ENCODE peak calls at places on chromosomes 6 and 20, in seven cellular contexts. M is spleen, Q is HepG2, A is H54, G is body of pancreas, T is K562, O is esophagus muscularis mucosa. S is an unnamed sample.

GRCh38 chr6:34154668-34155447 is 9.0 kb upstream of the GRM4 start:
- DNase-seq in A (peak), Q (no peak), G (peak), M (peak), O (no peak), T (peak), S (peak)

GRCh38 chr20:4325548-4326187 is 310.3 kb upstream of the RNF24 start:
- DNase-seq in A (no peak), Q (no peak), G (no peak), T (no peak), O (peak), M (no peak), S (no peak)

GRCh38 chr6:38554700-38555413 is 84.9 kb downstream of the BTBD9 start:
- DNase-seq in O (no peak), Q (no peak), T (no peak), M (no peak), A (no peak), G (no peak), S (no peak)

GRCh38 chr6:42978487-42978792 is 541 bp downstream of the PEX6 start:
- DNase-seq in A (no peak), M (peak), G (peak), O (no peak), T (peak), Q (no peak), S (peak)

GRCh38 chr6:109513571-109514071 is 30.6 kb upstream of the ZBTB24 start:
- DNase-seq in Q (no peak), T (no peak), A (no peak), G (no peak), M (no peak), O (no peak), S (no peak)

GRCh38 chr20:20463933-20464374 is 96.0 kb downstream of the INSM1 start:
- DNase-seq in G (no peak), M (no peak), T (no peak), O (no peak), Q (no peak), A (no peak), S (no peak)

GRCh38 chr6:168122011-168122410 is 43.0 kb upstream of the FRMD1 start:
- DNase-seq in Q (no peak), M (peak), O (peak), A (no peak), G (no peak), T (no peak), S (no peak)

GRCh38 chr20:1121439-1121838 is 3.0 kb downstream of the PSMF1 start:
- DNase-seq in G (no peak), A (no peak), T (peak), O (no peak), Q (no peak), M (no peak), S (peak)

GRCh38 chr6:97669191-97669651 is 386.2 kb upstream of the MMS22L start:
- DNase-seq in O (no peak), M (peak), T (no peak), A (no peak), Q (no peak), G (no peak), S (peak)

GRCh38 chr6:43634702-43635303 is 837 bp upstream of the MAD2L1BP start:
- DNase-seq in A (no peak), M (no peak), Q (no peak), T (no peak), G (no peak), O (no peak), S (no peak)

GRCh38 chr6:29676981-29677601 is 3.9 kb downstream of the ZFP57 start:
- DNase-seq in A (no peak), M (no peak), O (no peak), T (no peak), Q (no peak), G (no peak), S (no peak)

GRCh38 chr6:152859225-152859624 is 108.6 kb downstream of the VIP start:
- DNase-seq in T (no peak), A (no peak), G (no peak), O (no peak), M (no peak), Q (no peak), S (no peak)

GRCh38 chr6:146850238-146850896 is 251.6 kb downstream of the ADGB start:
- DNase-seq in A (no peak), M (no peak), G (no peak), O (no peak), T (no peak), Q (no peak), S (no peak)

GRCh38 chr20:54624701-54625472 is 149.5 kb downstream of the DOK5 start:
- DNase-seq in M (no peak), O (no peak), T (no peak), Q (no peak), G (no peak), A (no peak), S (no peak)

GRCh38 chr20:407097-407952 is 774 bp upstream of the RBCK1 start:
- DNase-seq in A (peak), T (peak), O (no peak), M (peak), G (peak), Q (peak), S (peak)

GRCh38 chr20:7358670-7359069 is 581.6 kb downstream of the HAO1 start:
- DNase-seq in O (no peak), T (no peak), A (no peak), Q (no peak), M (no peak), G (no peak), S (no peak)

GRCh38 chr6:150417899-150418824 is 49.4 kb downstream of the IYD start:
- DNase-seq in T (peak), O (no peak), G (peak), A (no peak), M (no peak), Q (peak), S (peak)

GRCh38 chr6:152575186-152575585 is 62.0 kb downstream of the SYNE1 start:
- DNase-seq in Q (no peak), M (no peak), T (no peak), G (no peak), O (no peak), A (no peak), S (no peak)

GRCh38 chr6:66396549-66396948 is 689.5 kb upstream of the EYS start:
- DNase-seq in T (no peak), M (no peak), A (no peak), G (no peak), Q (no peak), O (peak), S (no peak)

GRCh38 chr6:408599-409102 is 17.1 kb downstream of the IRF4 start:
- DNase-seq in A (peak), M (no peak), Q (peak), T (peak), G (peak), O (no peak), S (peak)

GRCh38 chr20:1825492-1825891 is 69.7 kb upstream of the SIRPA start:
- DNase-seq in M (no peak), T (no peak), A (no peak), Q (no peak), O (no peak), G (no peak), S (no peak)

GRCh38 chr6:30533460-30534294 is 22.6 kb downstream of the GNL1 start:
- DNase-seq in O (no peak), Q (peak), T (no peak), M (no peak), G (no peak), A (no peak), S (no peak)

GRCh38 chr20:49575551-49576060 is 7.7 kb upstream of the PTGIS start:
- DNase-seq in M (peak), G (no peak), T (no peak), O (no peak), A (no peak), Q (no peak), S (no peak)

GRCh38 chr6:154474636-154475428 is 35.7 kb downstream of the CNKSR3 start:
- DNase-seq in G (peak), A (peak), T (no peak), Q (no peak), M (peak), O (no peak), S (no peak)

GRCh38 chr20:24782221-24782620 is 166.8 kb upstream of the CST7 start:
- DNase-seq in O (no peak), G (no peak), Q (no peak), T (no peak), M (peak), A (no peak), S (no peak)

GRCh38 chr6:107977283-107977682 is 19.3 kb upstream of the SEC63 start:
- DNase-seq in O (no peak), M (no peak), A (no peak), G (no peak), T (no peak), Q (no peak), S (no peak)

GRCh38 chr6:22049002-22049401 is 247.8 kb downstream of the PRL start:
- DNase-seq in Q (no peak), M (no peak), G (no peak), O (no peak), T (no peak), A (no peak), S (no peak)

GRCh38 chr20:51335329-51335841 is 207.1 kb downstream of the NFATC2 start:
- DNase-seq in O (no peak), G (no peak), M (no peak), A (peak), T (no peak), Q (no peak), S (no peak)

DNA sequence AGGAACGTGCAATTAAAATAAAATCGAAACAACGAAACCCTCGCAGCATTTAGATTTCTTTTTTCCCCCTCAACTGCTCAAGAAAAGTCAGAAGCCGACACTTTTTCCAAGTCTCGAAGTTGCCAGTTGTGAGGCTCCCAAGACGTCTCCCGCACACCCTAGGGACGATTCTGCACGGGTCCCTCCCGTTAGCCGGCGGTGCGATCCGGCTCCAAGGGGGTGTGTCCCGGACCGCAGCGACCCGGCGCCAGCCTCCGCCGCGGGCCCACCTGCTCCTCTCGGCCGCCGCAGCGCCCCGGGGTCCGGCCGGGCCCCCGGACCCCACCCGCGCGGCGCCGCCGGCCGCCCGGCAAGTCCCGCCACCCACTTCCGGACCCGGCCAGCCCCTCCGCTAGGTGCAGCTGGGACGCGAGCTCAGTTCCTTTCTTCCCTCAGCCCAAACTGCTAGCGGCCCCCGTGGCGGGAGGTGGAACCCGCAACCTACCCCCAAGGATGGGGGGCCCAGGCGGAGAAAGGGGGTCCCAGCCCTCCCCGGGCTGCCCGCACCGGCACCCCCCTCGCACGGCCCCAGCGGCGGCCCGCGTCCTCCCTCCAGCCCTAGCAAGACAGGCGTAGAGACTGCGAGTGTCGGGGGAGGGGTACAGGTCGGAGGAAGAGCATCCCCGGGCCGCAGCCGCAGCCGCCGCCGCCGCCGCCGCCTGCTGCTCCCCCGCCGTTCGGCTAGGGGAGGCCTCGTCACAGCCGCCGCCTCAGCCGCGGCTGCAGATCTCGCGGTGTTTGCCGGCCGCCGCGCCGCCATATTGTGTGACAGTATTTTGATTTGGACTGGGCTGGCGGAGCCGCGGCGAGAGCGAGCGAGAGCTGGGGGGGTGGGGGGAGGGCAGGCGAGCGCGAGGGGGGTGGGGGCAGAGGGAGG is 514 bp upstream of the TAB2 start:
- DNase-seq in G (peak), T (peak), O (peak), M (peak), A (peak), Q (peak), S (peak)
- TF ChIP-seq POLR2A in G (peak), T (peak), O (no peak), M (no peak), A (peak), Q (peak), S (peak)

GRCh38 chr20:45910670-45911485 is 1.1 kb downstream of the PLTP start:
- DNase-seq in G (peak), T (peak), A (peak), M (peak), O (peak), Q (no peak), S (peak)
- TF ChIP-seq POLR2A in G (peak), T (peak), A (peak), M (no peak), O (peak), Q (no peak), S (peak)

GRCh38 chr6:72561629-72562028 is 60.2 kb upstream of the KCNQ5 start:
- DNase-seq in Q (no peak), O (no peak), M (no peak), G (no peak), T (no peak), A (no peak), S (no peak)
- TF ChIP-seq POLR2A in Q (no peak), O (no peak), M (no peak), G (no peak), T (no peak), A (no peak), S (no peak)

GRCh38 chr6:27392623-27393022 is 4.1 kb downstream of the ZNF391 start:
- DNase-seq in O (no peak), Q (no peak), M (no peak), A (no peak), G (no peak), T (no peak), S (no peak)

GRCh38 chr6:27383011-27383410 is 5.5 kb upstream of the ZNF391 start:
- DNase-seq in T (no peak), Q (no peak), G (no peak), A (no peak), M (no peak), O (no peak), S (no peak)

GRCh38 chr6:27383481-27383880 is 5.1 kb upstream of the ZNF391 start:
- DNase-seq in G (no peak), A (no peak), T (no peak), M (no peak), Q (no peak), O (no peak), S (no peak)

GRCh38 chr6:27394073-27394472 is 5.5 kb downstream of the ZNF391 start:
- DNase-seq in A (no peak), G (no peak), O (no peak), M (no peak), Q (no peak), T (no peak), S (no peak)

DNA sequence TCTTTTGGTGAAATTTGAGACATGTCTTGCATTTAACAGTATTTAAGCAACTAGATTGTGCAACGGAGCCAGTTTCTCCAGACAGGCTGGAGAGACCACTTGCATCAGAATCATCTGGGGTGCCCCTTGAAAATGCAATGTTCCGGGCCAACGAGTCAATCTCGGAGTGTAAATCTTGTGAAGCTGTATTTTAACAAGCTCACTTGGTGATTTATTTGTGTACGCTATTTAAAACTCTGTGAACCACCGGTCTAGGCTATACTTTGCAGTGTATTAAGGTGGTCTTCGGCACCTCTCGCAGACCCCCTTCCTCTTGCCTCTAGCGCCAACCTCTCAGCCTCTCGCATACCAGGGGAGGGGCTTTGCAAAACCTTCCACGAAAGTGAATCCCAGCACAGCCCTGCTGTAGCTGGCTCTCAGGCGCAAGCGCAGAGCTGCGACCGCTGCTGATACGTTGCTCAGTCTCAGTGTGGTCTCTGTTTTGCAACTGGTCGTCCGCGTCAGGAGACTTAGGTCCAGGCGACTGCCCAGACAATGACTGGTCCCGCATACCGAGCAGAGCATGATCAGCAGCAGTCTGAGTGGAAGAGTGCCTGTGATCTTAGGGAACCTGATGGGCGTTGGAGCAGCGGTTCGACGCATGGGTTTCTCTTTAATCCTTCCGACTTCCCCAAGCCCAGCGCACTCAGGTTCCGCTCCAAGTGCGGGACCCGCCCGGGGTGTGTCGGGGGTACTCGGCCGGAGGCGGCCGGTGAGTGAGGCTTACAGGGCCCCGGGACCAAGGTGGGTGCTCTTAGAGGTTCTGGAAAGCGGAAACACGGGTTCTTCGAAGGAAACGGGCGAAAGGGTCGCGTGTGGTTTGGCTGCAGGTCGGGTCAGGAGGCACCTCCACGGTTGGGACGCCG is at the start of gene ZNF391:
- DNase-seq in T (peak), M (peak), G (peak), A (peak), Q (peak), O (no peak), S (peak)
- TF ChIP-seq POLR2A in T (peak), M (no peak), G (peak), A (peak), Q (peak), O (no peak), S (peak)

DNA sequence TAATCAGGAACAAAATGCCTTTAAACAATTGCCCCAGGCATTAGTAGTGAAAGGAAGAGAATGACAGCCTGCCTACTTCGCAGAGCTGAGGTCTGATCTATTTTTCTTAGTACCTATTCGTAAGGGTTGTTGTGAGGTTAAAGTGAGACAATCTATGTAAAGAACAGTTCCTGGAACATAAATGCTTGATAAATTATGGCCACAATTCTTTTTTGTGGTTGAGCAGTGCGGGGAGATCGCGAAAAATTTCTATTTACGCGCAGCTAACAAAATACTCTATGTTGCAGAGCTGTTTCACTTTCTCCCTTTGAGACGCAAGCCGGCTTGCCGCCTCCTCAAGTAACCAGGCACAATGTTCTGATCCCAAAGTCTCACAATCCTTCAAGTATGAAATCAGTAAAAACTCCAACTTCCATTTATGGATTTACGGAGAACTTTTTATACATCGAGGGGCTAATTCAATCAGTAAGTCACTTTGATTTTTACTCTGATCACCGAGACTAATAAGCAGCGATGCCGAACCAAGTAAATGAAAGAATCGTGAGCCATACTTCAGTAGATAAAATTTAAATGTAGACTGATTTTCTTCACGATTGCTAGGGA is 839 bp upstream of the PNRC1 start:
- DNase-seq in A (no peak), T (no peak), G (peak), O (peak), M (peak), Q (no peak), S (peak)
- TF ChIP-seq POLR2A in A (no peak), T (no peak), G (no peak), O (peak), M (no peak), Q (no peak), S (no peak)

GRCh38 chr6:26205161-26205624 is 118.0 kb downstream of the HFE start:
- DNase-seq in Q (peak), T (peak), M (peak), O (no peak), G (peak), A (no peak), S (peak)
- TF ChIP-seq POLR2A in Q (peak), T (no peak), M (peak), O (no peak), G (no peak), A (peak), S (peak)

GRCh38 chr6:19311786-19312185 is 525.4 kb upstream of the ID4 start:
- DNase-seq in Q (no peak), G (no peak), A (no peak), M (no peak), T (no peak), O (no peak), S (no peak)
- TF ChIP-seq POLR2A in Q (no peak), G (no peak), A (no peak), M (no peak), T (no peak), O (no peak), S (no peak)

DNA sequence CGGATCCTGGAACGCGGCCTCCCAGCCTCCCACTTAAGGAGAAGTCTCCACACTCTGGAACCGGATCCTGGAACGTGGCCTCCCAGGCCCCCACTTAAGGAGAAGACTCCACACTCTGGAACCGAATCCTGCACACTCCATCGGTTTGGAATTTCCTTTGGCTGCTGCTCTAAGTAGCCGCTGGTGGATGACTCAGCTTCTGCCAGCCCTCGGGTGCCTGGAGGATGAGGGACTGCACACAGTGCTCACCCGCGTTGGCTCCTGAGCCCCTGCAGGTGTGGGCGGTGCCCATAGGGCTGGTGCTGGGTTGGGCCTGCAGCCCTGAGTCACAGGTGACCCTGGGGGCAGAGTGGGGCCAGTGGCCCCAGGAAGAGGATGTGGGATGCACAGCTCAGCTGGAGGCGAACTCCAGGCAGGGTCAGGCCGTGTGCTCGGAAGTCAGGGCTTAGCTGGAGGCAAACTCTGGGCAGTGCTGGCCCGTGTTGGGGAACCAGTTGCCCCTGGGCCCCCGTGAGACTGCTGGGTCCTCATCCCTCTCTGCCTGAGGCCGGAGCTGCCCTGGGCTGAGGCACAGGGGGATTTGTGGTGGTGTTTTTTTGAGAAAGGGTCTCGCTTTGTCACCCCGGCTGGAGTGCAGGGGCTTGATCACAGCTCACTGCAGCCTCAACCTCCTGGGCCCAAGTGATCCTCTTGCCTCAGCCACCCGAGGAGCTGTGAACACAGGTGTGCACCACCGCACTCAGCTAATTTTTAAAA is 13.9 kb upstream of the TNFRSF6B start:
- DNase-seq in O (no peak), M (peak), A (peak), T (no peak), G (peak), Q (peak), S (no peak)
- TF ChIP-seq POLR2A in O (no peak), M (no peak), A (peak), T (no peak), G (no peak), Q (peak), S (no peak)

GRCh38 chr6:24495516-24495847 is 713 bp downstream of the ALDH5A1 start:
- DNase-seq in G (peak), A (no peak), T (peak), O (no peak), Q (peak), M (peak), S (peak)
- TF ChIP-seq POLR2A in G (no peak), A (no peak), T (no peak), O (no peak), Q (peak), M (no peak), S (no peak)

GRCh38 chr6:139374357-139375238 is at the start of gene CITED2:
- DNase-seq in A (peak), Q (peak), G (peak), O (peak), T (peak), M (peak), S (peak)
- TF ChIP-seq POLR2A in A (peak), Q (peak), G (peak), O (peak), T (peak), M (peak), S (peak)